ENCODE peak calls at places on chromosome 15, in six cellular contexts. L, B, J, H, X and E are unnamed samples.

GRCh38 chr15:33149919-33150318 is 44.6 kb downstream of the FMN1 start:
- DNase-seq in H (no peak), J (peak), X (no peak), B (no peak), L (no peak), E (no peak)

GRCh38 chr15:53122818-53123217 is 332.7 kb upstream of the ONECUT1 start:
- DNase-seq in L (no peak), H (no peak), B (no peak), X (no peak), J (no peak), E (no peak)

GRCh38 chr15:73922186-73923151 is 3.8 kb upstream of the LOXL1 start:
- DNase-seq in X (no peak), H (no peak), L (no peak), J (peak), B (peak), E (no peak)

GRCh38 chr15:92884813-92885461 is 15.2 kb upstream of the CHD2 start:
- DNase-seq in J (peak), H (no peak), X (peak), L (no peak), B (no peak), E (no peak)

GRCh38 chr15:68176601-68177000 is 28.5 kb downstream of the CALML4 start:
- DNase-seq in J (no peak), H (no peak), L (no peak), B (no peak), X (no peak), E (no peak)

GRCh38 chr15:57031605-57032004 is 113.2 kb downstream of the TCF12 start:
- DNase-seq in J (peak), L (peak), B (no peak), X (no peak), H (no peak), E (no peak)

GRCh38 chr15:26287381-26287780 is 424.3 kb upstream of the ATP10A start:
- DNase-seq in X (no peak), H (no peak), B (no peak), L (no peak), J (no peak), E (no peak)

GRCh38 chr15:25759421-25759820 is 103.7 kb downstream of the ATP10A start:
- DNase-seq in X (no peak), L (no peak), H (no peak), J (no peak), B (no peak), E (no peak)

GRCh38 chr15:63407612-63408011 is 26.0 kb upstream of the CA12 start:
- DNase-seq in H (no peak), L (no peak), J (no peak), X (no peak), B (no peak), E (no peak)

GRCh38 chr15:89669309-89669865 is 9.8 kb downstream of the PLIN1 start:
- DNase-seq in J (no peak), L (no peak), B (no peak), H (no peak), X (no peak), E (no peak)

GRCh38 chr15:66452971-66453580 is 44.5 kb downstream of the SNAPC5 start:
- DNase-seq in L (no peak), X (peak), B (no peak), H (no peak), J (no peak), E (no peak)